ENCODE peak calls at places on chromosome 22, in six cellular contexts. W, K, F, C, P and U are unnamed samples.

GRCh38 chr22:23077627-23078461 is 7.5 kb downstream of the GNAZ start:
- DNase-seq in W (no peak), F (no peak), P (no peak), C (no peak), K (no peak), U (no peak)

GRCh38 chr22:19448076-19448607 is 631 bp upstream of the C22orf39 start:
- DNase-seq in P (no peak), F (peak; percentile 67), W (peak; percentile 88), C (peak; percentile 82), K (peak; percentile 53), U (peak; percentile 35)

GRCh38 chr22:29022101-29022817 is 39.4 kb downstream of the C22orf31 start:
- DNase-seq in C (no peak), P (no peak), K (no peak), W (no peak), F (no peak), U (no peak)

GRCh38 chr22:27984001-27984695 is 65.1 kb upstream of the PITPNB start:
- DNase-seq in F (no peak), K (no peak), C (no peak), W (no peak), P (no peak), U (no peak)

GRCh38 chr22:36445158-36445668 is 36.2 kb downstream of the TXN2 start:
- DNase-seq in P (no peak), C (no peak), F (peak; percentile 66), W (peak; percentile 80), K (peak; percentile 98), U (no peak)

GRCh38 chr22:21753374-21754111 is 17.9 kb upstream of the YPEL1 start:
- DNase-seq in F (no peak), P (no peak), K (no peak), C (no peak), W (no peak), U (no peak)

GRCh38 chr22:50027639-50028537 is 15.3 kb upstream of the IL17REL start:
- DNase-seq in F (no peak), P (no peak), W (peak; percentile 43), K (no peak), C (no peak), U (peak; percentile 65)

GRCh38 chr22:43303751-43304150 is 39.4 kb downstream of the SCUBE1 start:
- DNase-seq in F (no peak), W (no peak), K (no peak), C (no peak), P (no peak), U (no peak)

GRCh38 chr22:22764085-22764484 is 119.7 kb downstream of the GGTLC2 start:
- DNase-seq in W (no peak), F (no peak), P (no peak), C (no peak), K (no peak), U (no peak)

GRCh38 chr22:27116295-27116694 is 458.9 kb downstream of the MIAT start:
- DNase-seq in P (no peak), F (no peak), C (no peak), W (no peak), K (no peak), U (no peak)

GRCh38 chr22:50171319-50171964 is 911 bp downstream of the PANX2 start:
- DNase-seq in K (no peak), P (peak; percentile 38), F (no peak), C (no peak), W (no peak), U (no peak)

GRCh38 chr22:44862981-44863860 is 110.8 kb downstream of the ARHGAP8 start:
- DNase-seq in C (no peak), K (no peak), P (no peak), W (no peak), F (no peak), U (no peak)

GRCh38 chr22:27123880-27124279 is 466.5 kb downstream of the MIAT start:
- DNase-seq in K (no peak), W (no peak), P (no peak), C (no peak), F (no peak), U (no peak)

GRCh38 chr22:45781459-45781858 is 109.8 kb downstream of the ATXN10 start:
- DNase-seq in W (no peak), P (no peak), C (no peak), F (no peak), K (no peak), U (no peak)

GRCh38 chr22:39238561-39238960 is 6.2 kb downstream of the PDGFB start:
- DNase-seq in C (no peak), P (no peak), K (no peak), F (no peak), W (no peak), U (no peak)

GRCh38 chr22:50173221-50173982 is 2.9 kb downstream of the PANX2 start:
- DNase-seq in P (peak; percentile 32), K (no peak), F (no peak), W (no peak), C (no peak), U (no peak)

GRCh38 chr22:50672471-50673230 is at the start of gene SHANK3:
- DNase-seq in C (no peak), W (no peak), F (no peak), P (no peak), K (no peak), U (no peak)

GRCh38 chr22:43592470-43592869 is 180.7 kb downstream of the MPPED1 start:
- DNase-seq in C (no peak), W (no peak), F (no peak), K (no peak), P (no peak), U (no peak)

GRCh38 chr22:19060356-19061009 is 61.7 kb downstream of the DGCR2 start:
- DNase-seq in K (peak; percentile 79), P (peak; percentile 12), C (no peak), F (peak; percentile 9), W (peak; percentile 41), U (peak; percentile 50)